ENCODE peak calls at places on chromosomes 13 and 19, in ten cellular contexts. M, W, E, H, O, P, D, R, Z and G are unnamed samples.

GRCh38 chr19:4068058-4068966 is 1.6 kb upstream of the ZBTB7A start:
- DNase-seq in M (no peak), W (no peak), E (peak), H (no peak), O (no peak), P (no peak), D (no peak), R (no peak), Z (no peak), G (no peak)

GRCh38 chr19:48450441-48450840 is 4.7 kb downstream of the GRWD1 start:
- DNase-seq in M (no peak), W (no peak), E (no peak), H (no peak), O (no peak), P (no peak), D (no peak), R (no peak), Z (no peak), G (no peak)

GRCh38 chr13:68944272-68944671 is 1163.4 kb upstream of the ATXN8OS start:
- DNase-seq in M (no peak), W (no peak), E (no peak), H (no peak), O (no peak), P (no peak), D (no peak), R (no peak), Z (no peak), G (no peak)

GRCh38 chr19:13843104-13843921 is 33.6 kb upstream of the NANOS3 start:
- DNase-seq in M (no peak), W (peak), E (peak), H (peak), O (peak), P (no peak), D (peak), R (peak), Z (no peak), G (no peak)

GRCh38 chr13:106455190-106455589 is 80.3 kb downstream of the EFNB2 start:
- DNase-seq in M (no peak), W (no peak), E (no peak), H (no peak), O (no peak), P (no peak), D (no peak), R (no peak), Z (no peak), G (no peak)

GRCh38 chr19:33251076-33251475 is 25.4 kb upstream of the SLC7A10 start:
- DNase-seq in M (no peak), W (no peak), E (no peak), H (no peak), O (no peak), P (no peak), D (no peak), R (no peak), Z (no peak), G (no peak)

GRCh38 chr19:48644839-48645651 is 942 bp downstream of the CA11 start:
- DNase-seq in M (no peak), W (peak), E (peak), H (peak), O (peak), P (no peak), D (peak), R (peak), Z (no peak), G (no peak)

GRCh38 chr13:50129923-50130685 is 114.9 kb downstream of the KCNRG start:
- DNase-seq in M (no peak), W (peak), E (peak), H (peak), O (peak), P (no peak), D (peak), R (peak), Z (no peak), G (no peak)

GRCh38 chr19:38734426-38735256 is 9.6 kb downstream of the CAPN12 start:
- DNase-seq in M (no peak), W (peak), E (peak), H (peak), O (no peak), P (no peak), D (no peak), R (no peak), Z (no peak), G (peak)

GRCh38 chr19:8210660-8211101 is 1.5 kb downstream of the CERS4 start:
- DNase-seq in M (no peak), W (no peak), E (no peak), H (no peak), O (no peak), P (no peak), D (no peak), R (no peak), Z (no peak), G (no peak)

GRCh38 chr13:57857945-57858344 is 226.4 kb downstream of the PCDH17 start:
- DNase-seq in M (no peak), W (no peak), E (no peak), H (no peak), O (no peak), P (no peak), D (no peak), R (peak), Z (no peak), G (no peak)

GRCh38 chr19:49790866-49791265 is 22.2 kb downstream of the FUZ start:
- DNase-seq in M (no peak), W (peak), E (no peak), H (peak), O (no peak), P (no peak), D (peak), R (no peak), Z (no peak), G (no peak)

GRCh38 chr13:75474956-75475355 is 7.0 kb downstream of the TBC1D4 start:
- DNase-seq in M (no peak), W (no peak), E (no peak), H (no peak), O (no peak), P (no peak), D (no peak), R (no peak), Z (no peak), G (no peak)

GRCh38 chr13:24870380-24870760 is 106.4 kb downstream of the RNF17 start:
- DNase-seq in M (no peak), W (no peak), E (no peak), H (no peak), O (no peak), P (no peak), D (no peak), R (no peak), Z (no peak), G (no peak)

GRCh38 chr19:38583219-38583984 is 34.4 kb downstream of the MAP4K1 start:
- DNase-seq in M (no peak), W (no peak), E (no peak), H (no peak), O (no peak), P (peak), D (no peak), R (no peak), Z (no peak), G (peak)

GRCh38 chr13:111621164-111621563 is 300.7 kb downstream of the TEX29 start:
- DNase-seq in M (no peak), W (no peak), E (no peak), H (no peak), O (no peak), P (no peak), D (no peak), R (no peak), Z (no peak), G (no peak)

GRCh38 chr19:53908106-53908932 is 759 bp upstream of the CACNG7 start:
- DNase-seq in M (no peak), W (peak), E (peak), H (no peak), O (peak), P (no peak), D (peak), R (peak), Z (no peak), G (no peak)

GRCh38 chr13:101450749-101451130 is 1.7 kb upstream of the ITGBL1 start:
- DNase-seq in M (no peak), W (no peak), E (no peak), H (no peak), O (no peak), P (no peak), D (no peak), R (no peak), Z (no peak), G (no peak)
- H3K4me3 ChIP-seq in M (no peak), W (no peak), E (no peak), H (no peak), O (no peak), P (no peak), D (no peak), R (no peak), Z (no peak), G (no peak)

DNA sequence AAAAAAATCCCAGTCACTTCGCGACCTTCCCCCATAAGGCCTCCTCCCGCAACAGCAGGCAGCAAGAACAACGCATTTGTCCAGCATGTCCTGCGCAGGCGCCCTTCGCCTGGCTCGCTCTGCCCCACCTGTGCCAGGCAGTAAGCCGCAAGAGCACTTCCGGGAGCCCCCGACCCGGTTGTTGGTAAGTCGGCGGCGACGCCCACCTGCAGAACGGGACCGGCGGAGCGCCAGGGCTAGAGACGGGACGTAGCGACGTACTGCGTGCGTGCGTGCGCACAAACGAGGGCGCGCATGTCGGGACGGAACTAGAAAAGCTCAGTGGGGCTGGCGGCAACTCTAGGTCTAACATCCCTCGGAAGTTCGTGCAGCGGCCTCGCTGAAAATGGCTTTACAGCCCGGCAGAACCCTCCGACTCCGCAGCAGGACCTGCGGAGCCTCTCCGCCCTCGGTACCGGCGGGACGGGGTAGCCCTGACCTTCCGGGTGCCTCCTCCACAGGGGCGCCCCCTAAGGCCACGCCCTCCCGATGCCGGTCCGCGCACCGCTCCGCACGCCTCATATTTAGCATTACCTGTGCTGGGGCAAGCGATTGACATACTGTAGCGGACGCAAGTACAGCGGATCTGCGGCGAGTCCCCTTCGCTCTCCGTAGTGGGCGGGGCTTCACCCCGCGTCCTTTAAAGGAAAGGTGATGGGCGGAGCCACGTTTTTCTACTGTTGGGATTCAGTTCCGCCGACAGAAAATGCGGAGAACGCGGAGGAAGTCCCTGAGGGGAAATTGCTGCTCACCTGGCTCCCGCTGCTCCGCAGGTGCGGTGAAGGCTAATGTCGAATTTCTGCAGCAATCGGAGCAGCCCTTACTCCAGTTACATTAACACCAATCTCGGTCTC is at the start of gene MTIF3:
- DNase-seq in M (peak), W (peak), E (peak), H (peak), O (peak), P (peak), D (peak), R (peak), Z (peak), G (peak)
- TF ChIP-seq CTCF in M (no peak), W (no peak), E (no peak), H (no peak), O (no peak), P (no peak), D (peak), R (no peak), Z (no peak), G (peak)

GRCh38 chr19:11125994-11126685 is 29.4 kb downstream of the SPC24 start:
- DNase-seq in M (no peak), W (peak), E (peak), H (peak), O (peak), P (peak), D (peak), R (peak), Z (no peak), G (no peak)
- H3K4me3 ChIP-seq in M (no peak), W (no peak), E (no peak), H (no peak), O (no peak), P (no peak), D (no peak), R (no peak), Z (no peak), G (no peak)

DNA sequence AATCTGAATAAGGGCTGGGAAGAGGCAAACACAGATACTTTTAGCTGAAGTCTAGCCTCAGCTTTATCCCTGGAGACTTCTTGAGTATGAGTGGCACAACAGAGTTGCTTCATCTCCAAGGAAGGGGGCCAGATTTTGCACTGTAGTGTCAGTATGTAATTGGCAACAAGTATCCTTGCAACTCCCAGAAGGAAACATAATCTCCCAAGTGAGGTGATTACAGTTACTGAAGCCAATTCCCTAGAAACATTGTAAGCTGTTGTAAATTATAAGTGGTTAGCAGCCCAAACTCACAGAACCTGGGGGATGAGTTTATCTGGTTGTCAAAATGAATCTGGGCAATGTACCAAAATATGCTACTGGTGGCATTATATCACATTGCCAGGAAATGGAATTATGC is 2065.7 kb upstream of the PCDH20 start:
- DNase-seq in M (no peak), W (no peak), E (no peak), H (no peak), O (no peak), P (no peak), D (peak), R (peak), Z (peak), G (no peak)
- TF ChIP-seq CTCF in M (no peak), W (no peak), E (no peak), H (no peak), O (no peak), P (no peak), D (no peak), R (no peak), Z (no peak), G (no peak)

GRCh38 chr19:855566-856120 is 3.5 kb downstream of the ELANE start:
- DNase-seq in M (no peak), W (no peak), E (no peak), H (no peak), O (no peak), P (no peak), D (no peak), R (no peak), Z (no peak), G (no peak)
- H3K4me3 ChIP-seq in M (no peak), W (no peak), E (no peak), H (no peak), O (no peak), P (no peak), D (no peak), R (no peak), Z (no peak), G (no peak)

GRCh38 chr19:10389863-10390262 is 9.5 kb upstream of the TYK2 start:
- DNase-seq in M (no peak), W (no peak), E (no peak), H (no peak), O (no peak), P (no peak), D (no peak), R (peak), Z (no peak), G (no peak)
- TF ChIP-seq CTCF in M (peak), W (no peak), E (no peak), H (no peak), O (peak), P (no peak), D (peak), R (peak), Z (peak), G (peak)